ENCODE peak calls at places on chromosome 6, in eight cellular contexts. F, W, B, U, A, P, C and Y are unnamed samples.

GRCh38 chr6:142851601-142852000 is 93.4 kb downstream of the HIVEP2 start:
- DNase-seq in W (no peak), F (no peak), C (no peak), U (no peak), A (no peak), P (no peak), B (no peak), Y (no peak)

GRCh38 chr6:20841806-20842205 is 307.5 kb downstream of the CDKAL1 start:
- DNase-seq in U (no peak), W (no peak), C (no peak), F (no peak), B (no peak), A (no peak), P (no peak), Y (no peak)

GRCh38 chr6:14704383-14705271 is 541.2 kb upstream of the JARID2 start:
- DNase-seq in F (no peak), A (no peak), C (no peak), P (no peak), B (no peak), W (no peak), U (no peak), Y (no peak)

GRCh38 chr6:84860493-84860892 is 96.1 kb upstream of the TBX18 start:
- DNase-seq in A (no peak), C (no peak), U (no peak), W (no peak), P (no peak), B (no peak), F (no peak), Y (no peak)

GRCh38 chr6:27748662-27749061 is 163.5 kb downstream of the OR2B2 start:
- DNase-seq in P (no peak), W (no peak), U (no peak), F (no peak), A (no peak), B (no peak), C (no peak), Y (no peak)

GRCh38 chr6:18203786-18204185 is 48.6 kb downstream of the KDM1B start:
- DNase-seq in B (no peak), A (no peak), W (no peak), C (no peak), U (no peak), P (no peak), F (no peak), Y (no peak)

GRCh38 chr6:112279044-112279916 is 24.9 kb upstream of the LAMA4 start:
- DNase-seq in F (no peak), C (no peak), B (no peak), U (no peak), A (no peak), P (no peak), W (no peak), Y (no peak)

GRCh38 chr6:31558631-31559500 is 11.5 kb downstream of the NFKBIL1 start:
- DNase-seq in B (peak; percentile 79), F (no peak), U (no peak), W (no peak), P (no peak), A (peak; percentile 67), C (no peak), Y (peak; percentile 73)

GRCh38 chr6:33211136-33211535 is 2.8 kb downstream of the RING1 start:
- DNase-seq in F (no peak), A (no peak), W (no peak), B (no peak), U (no peak), C (no peak), P (no peak), Y (no peak)

GRCh38 chr6:15077006-15077405 is 168.9 kb upstream of the JARID2 start:
- DNase-seq in F (no peak), C (no peak), U (no peak), W (no peak), P (no peak), A (no peak), B (no peak), Y (no peak)

GRCh38 chr6:90350689-90351554 is 54.3 kb upstream of the BACH2 start:
- DNase-seq in F (no peak), C (no peak), U (no peak), P (no peak), B (peak; percentile 24), A (no peak), W (no peak), Y (no peak)

GRCh38 chr6:89162047-89162371 is 16.2 kb downstream of the PM20D2 start:
- DNase-seq in W (no peak), P (no peak), A (no peak), F (peak; percentile 62), U (no peak), C (no peak), B (no peak), Y (no peak)

GRCh38 chr6:161068296-161068695 is 76.7 kb downstream of the MAP3K4 start:
- DNase-seq in F (no peak), U (no peak), A (no peak), C (no peak), P (no peak), W (no peak), B (no peak), Y (no peak)

GRCh38 chr6:44353336-44353735 is 10.9 kb downstream of the SPATS1 start:
- DNase-seq in W (no peak), B (no peak), U (no peak), C (no peak), P (no peak), A (no peak), F (no peak), Y (no peak)

GRCh38 chr6:93817937-93818336 is 398.6 kb upstream of the EPHA7 start:
- DNase-seq in U (no peak), B (no peak), P (no peak), A (no peak), W (no peak), C (no peak), F (no peak), Y (no peak)

GRCh38 chr6:88843040-88843439 is 120.4 kb downstream of the RNGTT start:
- DNase-seq in W (no peak), A (no peak), P (peak; percentile 44), F (no peak), C (no peak), U (peak; percentile 23), B (no peak), Y (no peak)

GRCh38 chr6:157955675-157956074 is 26.0 kb upstream of the SYNJ2 start:
- DNase-seq in C (no peak), U (no peak), B (no peak), W (no peak), P (no peak), A (no peak), F (no peak), Y (no peak)

GRCh38 chr6:157240059-157240959 is 83.0 kb downstream of the TMEM242 start:
- DNase-seq in P (no peak), C (no peak), A (peak; percentile 50), U (no peak), B (no peak), F (no peak), W (no peak), Y (no peak)

GRCh38 chr6:77458421-77458820 is 4.9 kb downstream of the HTR1B start:
- DNase-seq in B (no peak), F (no peak), P (no peak), A (no peak), U (no peak), C (no peak), W (no peak), Y (no peak)

GRCh38 chr6:46583081-46583480 is 69.5 kb downstream of the CYP39A1 start:
- DNase-seq in C (no peak), P (no peak), A (no peak), F (no peak), W (no peak), U (no peak), B (no peak), Y (no peak)